ENCODE peak calls at places on chromosome 1, in nine cellular contexts. S is CD4-positive, CD25-positive, alpha-beta regulatory T cell; E is activated T-cell treated with anti-CD3 and anti-CD28 coated beads for 1 hour; L is LHCN-M2; O is activated CD8-positive, alpha-beta memory T cell treated with anti-CD3 and anti-CD28 coated beads for 48 hours; U is NCI-H146; H is transverse colon; X is nucleus accumbens; F is stimulated activated CD4-positive, alpha-beta T cell treated with anti-CD3 and anti-CD28 coated beads, Interleukin-1b, Interleukin-23, amount 100 ng/mL, for 1 hour. J is an unnamed sample.

GRCh38 chr1:19154876-19155275 is 55.2 kb downstream of the UBR4 start:
- DNase-seq in U (peak; percentile 89), X (no peak), F (no peak), L (no peak), S (no peak), O (no peak), E (no peak), H (peak; percentile 47), J (no peak)

GRCh38 chr1:61960999-61961398 is 218.7 kb downstream of the PATJ start:
- DNase-seq in F (no peak), E (no peak), U (no peak), S (no peak), H (no peak), O (no peak), X (no peak), L (no peak), J (no peak)

GRCh38 chr1:184682956-184683355 is 71.7 kb downstream of the EDEM3 start:
- DNase-seq in O (no peak), L (no peak), F (no peak), X (no peak), S (no peak), U (no peak), E (no peak), H (no peak), J (no peak)

GRCh38 chr1:224684920-224685547 is 68.9 kb downstream of the CNIH3 start:
- DNase-seq in F (no peak), S (no peak), X (no peak), O (no peak), E (no peak), L (no peak), U (peak; percentile 10), H (no peak), J (no peak)

GRCh38 chr1:33002006-33002405 is 34.7 kb downstream of the AK2 start:
- DNase-seq in E (no peak), X (no peak), U (no peak), O (no peak), H (no peak), F (no peak), L (no peak), S (no peak), J (no peak)

GRCh38 chr1:47693115-47693514 is 255.3 kb downstream of the FOXD2 start:
- DNase-seq in O (no peak), E (no peak), F (no peak), L (no peak), U (no peak), X (no peak), S (no peak), H (no peak), J (no peak)

GRCh38 chr1:34320081-34320480 is 143.4 kb downstream of the C1orf94 start:
- DNase-seq in O (no peak), X (no peak), H (no peak), L (no peak), F (no peak), E (no peak), U (no peak), S (no peak), J (no peak)

GRCh38 chr1:113811353-113811887 is 856 bp downstream of the RSBN1 start:
- DNase-seq in S (no peak), F (no peak), H (peak; percentile 62), O (peak; percentile 40), L (no peak), X (peak; percentile 27), U (peak; percentile 57), E (peak; percentile 9), J (no peak)

GRCh38 chr1:35062518-35063196 is 16.5 kb upstream of the ZMYM1 start:
- DNase-seq in X (no peak), U (peak; percentile 0), S (no peak), O (no peak), F (no peak), H (no peak), E (no peak), L (peak; percentile 81), J (no peak)

GRCh38 chr1:93919780-93920179 is 10.6 kb upstream of the GCLM start:
- DNase-seq in L (no peak), F (no peak), E (no peak), S (no peak), O (no peak), X (no peak), H (no peak), U (peak; percentile 1), J (no peak)

GRCh38 chr1:168098534-168099313 is 38.0 kb downstream of the GPR161 start:
- DNase-seq in U (no peak), L (no peak), X (no peak), O (no peak), H (no peak), F (no peak), S (no peak), E (no peak), J (no peak)

GRCh38 chr1:21610989-21611388 is 58.2 kb downstream of the RAP1GAP start:
- DNase-seq in E (no peak), F (no peak), O (no peak), X (no peak), H (no peak), L (no peak), U (no peak), S (no peak), J (no peak)

GRCh38 chr1:33867684-33868083 is 3.8 kb downstream of the HMGB4 start:
- DNase-seq in E (no peak), S (no peak), U (no peak), F (no peak), H (no peak), L (no peak), O (no peak), X (no peak), J (no peak)

GRCh38 chr1:239817801-239818200 is 273.9 kb upstream of the FMN2 start:
- DNase-seq in F (no peak), O (no peak), S (no peak), X (no peak), U (no peak), E (no peak), L (no peak), H (no peak), J (no peak)

GRCh38 chr1:193320281-193320680 is 133.9 kb upstream of the B3GALT2 start:
- DNase-seq in F (no peak), S (no peak), X (no peak), L (no peak), E (no peak), O (no peak), H (no peak), U (no peak), J (no peak)

GRCh38 chr1:170583186-170583585 is 51.2 kb downstream of the GORAB start:
- DNase-seq in O (no peak), X (no peak), F (no peak), S (no peak), L (no peak), U (no peak), E (no peak), H (no peak), J (peak; percentile 58)

GRCh38 chr1:67715819-67716218 is 30.8 kb downstream of the GADD45A start:
- DNase-seq in O (no peak), U (peak; percentile 10), S (no peak), H (no peak), X (no peak), F (no peak), E (no peak), L (no peak), J (no peak)

GRCh38 chr1:208237241-208237640 is 6.9 kb downstream of the PLXNA2 start:
- DNase-seq in U (no peak), S (no peak), F (no peak), X (no peak), E (no peak), L (no peak), O (no peak), H (no peak), J (no peak)

GRCh38 chr1:208421511-208421910 is 177.3 kb upstream of the PLXNA2 start:
- DNase-seq in O (no peak), U (no peak), H (no peak), F (no peak), E (no peak), X (no peak), S (no peak), L (no peak), J (no peak)

GRCh38 chr1:35111106-35111505 is 31.9 kb downstream of the ZMYM1 start:
- DNase-seq in X (no peak), E (no peak), S (no peak), L (peak; percentile 55), F (no peak), U (no peak), H (no peak), O (no peak), J (no peak)

GRCh38 chr1:214380986-214381695 is 100.2 kb downstream of the SMYD2 start:
- DNase-seq in U (no peak), X (no peak), E (no peak), O (no peak), L (no peak), S (no peak), F (no peak), H (no peak), J (no peak)

GRCh38 chr1:199774433-199775089 is 252.9 kb upstream of the NR5A2 start:
- DNase-seq in U (no peak), F (no peak), X (no peak), O (no peak), E (no peak), L (peak; percentile 58), S (no peak), H (peak; percentile 40), J (no peak)

GRCh38 chr1:101029184-101029583 is 3.6 kb upstream of the DPH5 start:
- DNase-seq in E (no peak), U (no peak), H (no peak), F (no peak), X (no peak), L (no peak), S (no peak), O (no peak), J (no peak)

J was measured in NCI-H187 treated with DMSO at 0.1 percent for 48 hours.